ENCODE peak calls at places on chromosomes 11 and 22, in ten cellular contexts. Y, R, Z, I, V, E, H, K, O and B are unnamed samples.

GRCh38 chr11:119493712-119494111 is 70.7 kb upstream of the THY1 start:
- DNase-seq in E (peak; percentile 39), R (no peak), I (peak; percentile 88), H (no peak), Y (no peak), K (no peak), V (peak; percentile 25), O (no peak), Z (no peak), B (no peak)

GRCh38 chr11:60921777-60922335 is 2.4 kb upstream of the TMEM132A start:
- DNase-seq in Y (no peak), V (no peak), O (no peak), K (no peak), E (no peak), R (peak; percentile 69), I (no peak), Z (no peak), H (no peak), B (no peak)

GRCh38 chr11:37040921-37041320 is 442.9 kb upstream of the RAG2 start:
- DNase-seq in Y (no peak), Z (no peak), K (no peak), E (no peak), V (no peak), O (no peak), I (no peak), H (no peak), R (no peak), B (no peak)

GRCh38 chr11:124075841-124076571 is 34.9 kb upstream of the OR10G7 start:
- DNase-seq in E (peak; percentile 10), O (no peak), Y (peak; percentile 13), V (no peak), H (no peak), R (peak; percentile 78), Z (no peak), K (no peak), I (no peak), B (no peak)

GRCh38 chr22:32158712-32159533 is at the start of gene C22orf42:
- DNase-seq in H (no peak), O (no peak), K (no peak), R (no peak), V (no peak), Y (no peak), I (no peak), E (no peak), Z (no peak), B (no peak)

GRCh38 chr11:122758974-122759373 is 79.3 kb upstream of the CRTAM start:
- DNase-seq in H (no peak), I (no peak), O (no peak), R (no peak), E (peak; percentile 56), K (no peak), Y (no peak), Z (peak; percentile 79), V (peak; percentile 18), B (no peak)

GRCh38 chr22:38786631-38787030 is 7.3 kb downstream of the DNAL4 start:
- DNase-seq in Z (no peak), Y (no peak), V (no peak), I (no peak), R (no peak), H (no peak), O (no peak), E (no peak), K (no peak), B (no peak)

GRCh38 chr11:111917312-111917711 is 1.4 kb upstream of the C11orf52 start:
- DNase-seq in E (no peak), Z (no peak), R (no peak), H (no peak), I (no peak), Y (no peak), V (no peak), O (no peak), K (no peak), B (no peak)

GRCh38 chr22:16932577-16932976 is 75.4 kb downstream of the GAB4 start:
- DNase-seq in O (no peak), R (no peak), K (no peak), Z (no peak), E (no peak), H (no peak), I (no peak), Y (no peak), V (no peak), B (no peak)

GRCh38 chr11:45001466-45002165 is 50.9 kb upstream of the TP53I11 start:
- DNase-seq in K (no peak), I (no peak), V (no peak), R (no peak), O (no peak), E (no peak), H (no peak), Y (no peak), Z (no peak), B (no peak)

GRCh38 chr11:107408762-107409200 is 48.8 kb downstream of the CWF19L2 start:
- DNase-seq in O (no peak), R (no peak), Z (no peak), E (no peak), K (no peak), Y (no peak), V (no peak), I (no peak), H (no peak), B (no peak)

GRCh38 chr11:65421204-65422103 is 1.1 kb upstream of the NEAT1 start:
- DNase-seq in H (peak; percentile 88), I (peak; percentile 95), Y (peak; percentile 87), E (peak; percentile 100), K (peak; percentile 98), V (peak; percentile 99), O (peak; percentile 96), Z (peak; percentile 98), R (peak; percentile 97), B (peak; percentile 97)

GRCh38 chr11:114651145-114651718 is 27.1 kb upstream of the NXPE2 start:
- DNase-seq in R (no peak), V (no peak), I (no peak), Z (no peak), H (no peak), Y (no peak), E (no peak), K (no peak), O (no peak), B (no peak)

GRCh38 chr11:111540921-111541208 is 345 bp downstream of the LAYN start:
- DNase-seq in V (no peak), K (no peak), Z (no peak), E (no peak), H (peak; percentile 68), I (no peak), O (no peak), R (no peak), Y (no peak), B (no peak)

GRCh38 chr11:104531075-104531474 is 367.1 kb upstream of the PDGFD start:
- DNase-seq in I (no peak), E (no peak), V (no peak), Z (no peak), R (no peak), K (no peak), Y (no peak), O (no peak), H (no peak), B (no peak)

GRCh38 chr11:16883179-16883578 is 131.0 kb downstream of the PLEKHA7 start:
- DNase-seq in Y (peak; percentile 23), H (no peak), R (no peak), I (no peak), O (no peak), K (no peak), E (no peak), Z (no peak), V (no peak), B (no peak)
- TF ChIP-seq CTCF in Y (no peak), H (no peak), R (no peak), I (peak; percentile 3), O (peak; percentile 17), K (no peak), E (peak; percentile 6), Z (no peak), V (no peak), B (peak; percentile 41)

GRCh38 chr11:117979481-117980211 is 6.5 kb upstream of the IL10RA start:
- DNase-seq in Y (no peak), I (no peak), K (peak; percentile 30), R (no peak), H (no peak), E (no peak), O (no peak), Z (no peak), V (no peak), B (no peak)
- H3K4me1 ChIP-seq in Y (no peaks in the 10 kb centered on the region), I (no peaks in the 10 kb centered on the region), K (no peaks in the 10 kb centered on the region), R (no peaks in the 10 kb centered on the region), H (no peaks in the 10 kb centered on the region), E (no peaks in the 10 kb centered on the region), O (no peaks in the 10 kb centered on the region), Z (no peaks in the 10 kb centered on the region), V (no peaks in the 10 kb centered on the region), B (no peaks in the 10 kb centered on the region)

GRCh38 chr11:130796828-130797227 is 119.5 kb downstream of the SNX19 start:
- DNase-seq in V (no peak), Z (no peak), K (no peak), I (no peak), E (no peak), Y (no peak), O (no peak), H (no peak), R (no peak), B (no peak)

GRCh38 chr11:130802567-130802966 is 113.7 kb downstream of the SNX19 start:
- DNase-seq in V (no peak), Z (no peak), I (no peak), H (no peak), E (no peak), O (no peak), R (no peak), Y (no peak), K (no peak), B (no peak)

GRCh38 chr11:130798801-130799200 is 117.5 kb downstream of the SNX19 start:
- DNase-seq in V (no peak), H (no peak), E (no peak), K (no peak), Y (no peak), Z (peak; percentile 49), R (no peak), I (no peak), O (no peak), B (no peak)

GRCh38 chr11:130801287-130802146 is 114.8 kb downstream of the SNX19 start:
- DNase-seq in V (peak; percentile 53), O (no peak), R (no peak), Z (peak; percentile 93), H (no peak), K (no peak), Y (no peak), I (no peak), E (no peak), B (no peak)

GRCh38 chr11:130798280-130798679 is 118.0 kb downstream of the SNX19 start:
- DNase-seq in R (no peak), I (no peak), H (no peak), O (no peak), Y (no peak), V (peak; percentile 98), Z (peak; percentile 99), E (peak; percentile 57), K (no peak), B (peak; percentile 75)
- H3K27ac ChIP-seq in R (no peak overlapping the region), I (no peak overlapping the region), H (no peak overlapping the region), O (no peak overlapping the region), Y (no peak overlapping the region), V (no peak overlapping the region), Z (peak overlapping the region; percentile 84), E (no peak overlapping the region), K (no peak overlapping the region), B (peak overlapping the region; percentile 55)

DNA sequence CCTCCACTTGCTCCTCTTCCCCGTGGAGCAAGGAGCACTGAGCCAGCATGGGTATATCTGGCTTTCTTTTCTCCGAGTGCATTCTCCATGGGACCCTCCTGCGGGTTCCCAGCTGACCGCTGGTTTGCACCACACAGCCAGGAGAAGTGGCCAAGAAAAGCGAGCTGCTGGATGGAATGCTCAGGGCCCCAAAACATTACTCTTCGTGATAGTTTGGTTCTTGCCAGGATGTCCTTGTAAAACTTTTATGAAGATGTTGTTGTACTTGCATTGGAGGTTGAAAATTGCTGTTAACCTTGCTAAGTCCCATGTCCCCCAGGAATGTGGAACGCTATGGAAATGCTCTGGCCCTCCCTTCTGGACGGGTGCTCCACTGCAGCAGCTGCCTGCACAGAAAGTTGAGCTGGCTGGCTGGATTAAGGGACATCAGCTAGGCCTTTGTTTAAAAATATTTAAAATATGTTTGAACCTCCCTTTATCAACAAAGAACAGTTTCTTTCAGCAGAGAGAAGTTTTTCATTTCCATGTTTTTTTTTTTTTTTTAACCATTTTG is 68.7 kb downstream of the ZNRF3 start:
- DNase-seq in Z (peak; percentile 70), R (no peak), O (no peak), V (peak; percentile 39), K (no peak), Y (no peak), E (peak; percentile 47), H (no peak), I (peak; percentile 57), B (no peak)
- TF ChIP-seq CTCF in Z (no peak), R (peak; percentile 24), O (peak; percentile 24), V (peak; percentile 32), K (peak; percentile 40), Y (no peak), E (peak; percentile 13), H (peak; percentile 15), I (peak; percentile 49), B (no peak)